ENCODE peak calls at places on chromosomes 16 and 17, in ten cellular contexts. K is bronchial epithelial cell; Y is activated CD4-positive, alpha-beta T cell treated with anti-CD3 and anti-CD28 coated beads for 24 hours; L is effector CD8-positive, alpha-beta T cell; Z is fibroblast of the aortic adventitia; R is NCI-H1092; U is right cardiac atrium; M is stimulated activated CD4-positive, alpha-beta T cell treated with anti-CD3 and anti-CD28 coated beads, TNF-alpha, amount 100 ng/mL, for 24 hours; S is A549; H is EL. G is an unnamed sample.

GRCh38 chr17:43906951-43907424 is 348 bp downstream of the MPP2 start:
- DNase-seq in K (no peak), Y (no peak), L (peak), Z (no peak), R (no peak), U (no peak), M (no peak), S (no peak), H (no peak), G (no peak)

GRCh38 chr17:4444782-4445473 is 11.2 kb downstream of the SPNS3 start:
- DNase-seq in K (peak), Y (no peak), L (no peak), Z (no peak), R (no peak), U (peak), M (no peak), S (no peak), H (no peak), G (no peak)

GRCh38 chr16:19948186-19949104 is 63.8 kb upstream of the GPRC5B start:
- DNase-seq in K (no peak), Y (no peak), L (no peak), Z (no peak), R (no peak), U (no peak), M (no peak), S (no peak), H (no peak), G (no peak)

GRCh38 chr16:4529085-4530060 is 9.2 kb downstream of the CDIP1 start:
- DNase-seq in K (peak), Y (no peak), L (no peak), Z (peak), R (no peak), U (no peak), M (no peak), S (no peak), H (peak), G (peak)

GRCh38 chr16:87295259-87295658 is 21.9 kb downstream of the C16orf95 start:
- DNase-seq in K (peak), Y (no peak), L (no peak), Z (no peak), R (no peak), U (no peak), M (no peak), S (no peak), H (peak), G (no peak)

GRCh38 chr17:2955931-2956582 is 107.3 kb downstream of the OR1D5 start:
- DNase-seq in K (no peak), Y (no peak), L (no peak), Z (no peak), R (no peak), U (no peak), M (no peak), S (no peak), H (no peak), G (no peak)

GRCh38 chr17:16986391-16986790 is 14.5 kb upstream of the TNFRSF13B start:
- DNase-seq in K (peak), Y (no peak), L (no peak), Z (no peak), R (no peak), U (no peak), M (no peak), S (no peak), H (peak), G (no peak)

GRCh38 chr16:28983644-28984043 is 1.2 kb upstream of the LAT start:
- DNase-seq in K (no peak), Y (no peak), L (no peak), Z (no peak), R (no peak), U (no peak), M (no peak), S (no peak), H (no peak), G (no peak)

GRCh38 chr17:65064452-65065019 is 8.0 kb upstream of the GNA13 start:
- DNase-seq in K (peak), Y (no peak), L (no peak), Z (peak), R (no peak), U (no peak), M (no peak), S (peak), H (peak), G (no peak)

GRCh38 chr16:30406911-30407793 is at the start of gene ZNF771:
- DNase-seq in K (peak), Y (peak), L (peak), Z (peak), R (peak), U (peak), M (peak), S (peak), H (peak), G (peak)

GRCh38 chr17:39757176-39757662 is 19.5 kb downstream of the GRB7 start:
- DNase-seq in K (no peak), Y (no peak), L (no peak), Z (no peak), R (no peak), U (no peak), M (no peak), S (no peak), H (no peak), G (no peak)

GRCh38 chr16:35492225-35492624 is 2032.8 kb downstream of the TP53TG3F start:
- DNase-seq in K (no peak), Y (no peak), L (no peak), Z (no peak), R (no peak), U (no peak), M (no peak), S (no peak), H (no peak), G (peak)